ENCODE peak calls at places on chromosomes 2 and 18, in six cellular contexts. L is ELR, N is NCI-H2081, S is amygdala, Y is lower lobe of right lung, K is NCI-H774. O is an unnamed sample.

GRCh38 chr2:80303006-80303741 is 1.4 kb downstream of the LRRTM1 start:
- DNase-seq in Y (peak; percentile 44), S (peak; percentile 52), K (no peak), L (no peak), N (no peak), O (no peak)

GRCh38 chr2:209986405-209986804 is 16.0 kb upstream of the RPE start:
- DNase-seq in N (no peak), L (peak; percentile 58), K (no peak), Y (no peak), S (no peak), O (no peak)

GRCh38 chr2:205511666-205512065 is 170.6 kb upstream of the NRP2 start:
- DNase-seq in S (no peak), L (no peak), N (no peak), K (no peak), Y (no peak), O (no peak)

GRCh38 chr18:48167901-48168300 is 237.4 kb upstream of the SMAD2 start:
- DNase-seq in L (no peak), Y (no peak), N (no peak), K (no peak), S (no peak), O (no peak)

GRCh38 chr18:51621103-51621969 is 423.9 kb upstream of the MEX3C start:
- DNase-seq in N (peak; percentile 59), K (peak; percentile 26), S (peak; percentile 61), L (peak; percentile 17), Y (peak; percentile 48), O (peak; percentile 45)

GRCh38 chr2:156593011-156593921 is 157.1 kb downstream of the GPD2 start:
- DNase-seq in N (no peak), S (no peak), Y (no peak), K (no peak), L (no peak), O (no peak)

GRCh38 chr18:42956287-42956686 is 159.2 kb downstream of the RIT2 start:
- DNase-seq in L (no peak), N (no peak), S (no peak), Y (no peak), K (no peak), O (no peak)

GRCh38 chr2:171723724-171724683 is 36.7 kb downstream of the DYNC1I2 start:
- DNase-seq in K (peak; percentile 82), S (no peak), Y (no peak), L (no peak), N (peak; percentile 100), O (peak; percentile 95)

GRCh38 chr18:29586210-29586609 is 1409.3 kb upstream of the CDH2 start:
- DNase-seq in S (no peak), K (no peak), L (no peak), Y (no peak), N (no peak), O (no peak)

O was measured in NCI-H446.